ENCODE peak calls at places on chromosomes 13 and 19, in four cellular contexts. Q is fibroblast of lung, R is WERI-Rb-1, T is GM23338. K is an unnamed sample.

GRCh38 chr13:113086991-113087922 is 18.3 kb upstream of the F7 start:
- DNase-seq in Q (no peak), R (no peak), T (no peak), K (no peak)

GRCh38 chr19:36051236-36051635 is 2.8 kb downstream of the THAP8 start:
- DNase-seq in Q (no peak), R (peak), T (peak), K (no peak)

GRCh38 chr19:46787040-46787330 is 1.4 kb downstream of the SLC1A5 start:
- DNase-seq in Q (no peak), R (no peak), T (no peak), K (no peak)

GRCh38 chr19:50794074-50794777 is 4.0 kb downstream of the ACP4 start:
- DNase-seq in Q (no peak), R (peak), T (no peak), K (no peak)

GRCh38 chr19:51000981-51001380 is 423 bp downstream of the KLK8 start:
- DNase-seq in Q (no peak), R (no peak), T (peak), K (no peak)

GRCh38 chr13:60754211-60754610 is 357.2 kb downstream of the TDRD3 start:
- DNase-seq in Q (no peak), R (no peak), T (peak), K (no peak)

GRCh38 chr13:32060319-32060924 is 28.8 kb downstream of the FRY start:
- DNase-seq in Q (peak), R (peak), T (no peak), K (no peak)

GRCh38 chr19:50723735-50724521 is 764 bp downstream of the CLEC11A start:
- DNase-seq in Q (no peak), R (no peak), T (no peak), K (no peak)

GRCh38 chr13:44300895-44301638 is 72.6 kb upstream of the SERP2 start:
- DNase-seq in Q (peak), R (no peak), T (no peak), K (peak)

GRCh38 chr19:52331757-52332156 is 4.3 kb upstream of the ZNF610 start:
- DNase-seq in Q (peak), R (no peak), T (no peak), K (no peak)

GRCh38 chr13:41411536-41411935 is 45.8 kb upstream of the RGCC start:
- DNase-seq in Q (peak), R (peak), T (peak), K (no peak)

GRCh38 chr13:94186470-94186869 is 293.0 kb downstream of the DCT start:
- DNase-seq in Q (no peak), R (no peak), T (no peak), K (no peak)

GRCh38 chr13:36979361-36980040 is 19.6 kb downstream of the ALG5 start:
- DNase-seq in Q (peak), R (no peak), T (no peak), K (no peak)

GRCh38 chr19:18704054-18704453 is 20.6 kb downstream of the CRTC1 start:
- DNase-seq in Q (no peak), R (no peak), T (no peak), K (no peak)

GRCh38 chr19:47284324-47284899 is 9.7 kb downstream of the INAFM1 start:
- DNase-seq in Q (peak), R (peak), T (peak), K (no peak)

GRCh38 chr19:55698256-55698655 is 23.2 kb downstream of the EPN1 start:
- DNase-seq in Q (no peak), R (no peak), T (no peak), K (no peak)

GRCh38 chr19:18423258-18424020 is 4.2 kb downstream of the SSBP4 start:
- DNase-seq in Q (no peak), R (no peak), T (no peak), K (peak)

DNA sequence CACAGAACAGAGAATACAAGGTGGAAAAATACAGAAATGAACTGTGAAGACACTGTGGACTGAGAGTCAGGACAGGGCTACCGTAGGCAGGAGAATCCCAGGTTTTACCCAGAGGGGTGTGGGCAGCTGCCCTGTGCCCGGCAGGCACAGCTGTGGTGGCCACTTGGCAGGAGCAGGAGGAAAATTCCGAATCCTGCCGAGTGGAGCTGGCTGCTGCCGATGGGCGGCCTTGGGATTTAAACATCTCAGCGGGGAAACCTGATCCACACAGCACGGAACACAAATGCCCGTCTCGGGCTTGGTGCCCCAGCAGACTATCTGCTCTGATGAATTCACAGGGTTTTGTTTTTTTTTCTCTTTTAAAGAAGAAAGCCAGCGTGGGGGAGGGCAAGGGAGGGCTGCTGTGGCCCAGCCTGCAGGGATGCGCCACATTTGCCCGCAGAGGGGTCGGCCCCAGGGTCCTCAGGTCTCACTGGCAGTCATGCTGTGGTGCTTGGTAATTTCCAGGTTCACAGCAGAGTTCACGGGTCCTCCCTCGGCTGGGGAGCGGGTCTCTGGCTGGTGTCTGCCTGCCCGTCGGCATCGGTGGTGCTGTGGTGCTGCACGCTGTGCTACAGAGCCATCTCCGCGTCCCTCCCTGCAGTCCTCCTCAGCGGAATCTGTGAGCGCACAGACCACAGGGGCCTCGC is 28.0 kb downstream of the MPND start:
- DNase-seq in Q (no peak), R (no peak), T (no peak), K (no peak)
- H3K4me3 ChIP-seq in Q (no peak), R (no peak), T (no peak), K (no peak)

DNA sequence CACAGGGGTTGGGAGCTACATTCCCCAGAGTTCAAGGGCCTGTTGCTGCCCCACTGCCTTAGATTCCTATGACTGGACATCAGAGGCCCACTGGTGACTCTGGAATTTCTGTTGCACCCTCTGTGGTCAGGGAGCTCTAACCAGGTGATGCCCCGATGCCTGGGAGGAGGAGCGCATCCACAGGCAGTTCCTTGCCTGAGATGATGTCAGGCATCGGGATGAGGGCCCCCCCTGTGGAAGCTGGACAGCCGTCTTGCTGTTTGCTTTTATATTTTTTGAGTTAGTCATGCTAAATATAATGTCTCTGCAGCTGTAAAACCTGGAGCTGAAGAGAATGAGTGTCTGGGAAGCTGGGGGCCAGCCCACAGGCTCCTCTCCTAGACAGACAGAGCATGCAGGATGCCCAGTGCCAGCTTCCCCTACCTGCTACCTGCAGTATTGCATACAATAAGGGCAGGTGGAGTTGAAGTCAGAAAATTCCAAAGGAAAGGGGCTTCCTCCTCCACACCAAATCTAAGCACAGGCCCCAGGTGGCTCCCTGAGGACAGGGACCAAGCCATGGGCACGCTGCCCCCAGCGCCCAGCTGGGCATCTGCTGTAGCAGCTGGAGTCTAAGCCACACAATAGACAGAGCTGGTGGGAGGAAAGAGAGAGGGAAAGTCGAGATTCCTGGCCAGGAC is 16.2 kb downstream of the COL4A2 start:
- DNase-seq in Q (peak), R (no peak), T (peak), K (peak)
- H3K27ac ChIP-seq in Q (peak), R (no peak), T (no peak), K (peak)

GRCh38 chr13:105817498-105817897 is 718.0 kb downstream of the EFNB2 start:
- DNase-seq in Q (no peak), R (no peak), T (no peak), K (no peak)
- H3K4me3 ChIP-seq in Q (no peak), R (no peak), T (no peak), K (no peak)

GRCh38 chr13:77697208-77698103 is at the start of gene SLAIN1:
- DNase-seq in Q (peak), R (peak), T (peak), K (peak)

GRCh38 chr13:77696863-77697207 is 652 bp upstream of the SLAIN1 start:
- DNase-seq in Q (no peak), R (no peak), T (no peak), K (no peak)

GRCh38 chr13:77698211-77699058 is 948 bp downstream of the SLAIN1 start:
- DNase-seq in Q (peak), R (peak), T (peak), K (no peak)

GRCh38 chr13:77701305-77701704 is 3.8 kb downstream of the SLAIN1 start:
- DNase-seq in Q (no peak), R (no peak), T (no peak), K (no peak)

DNA sequence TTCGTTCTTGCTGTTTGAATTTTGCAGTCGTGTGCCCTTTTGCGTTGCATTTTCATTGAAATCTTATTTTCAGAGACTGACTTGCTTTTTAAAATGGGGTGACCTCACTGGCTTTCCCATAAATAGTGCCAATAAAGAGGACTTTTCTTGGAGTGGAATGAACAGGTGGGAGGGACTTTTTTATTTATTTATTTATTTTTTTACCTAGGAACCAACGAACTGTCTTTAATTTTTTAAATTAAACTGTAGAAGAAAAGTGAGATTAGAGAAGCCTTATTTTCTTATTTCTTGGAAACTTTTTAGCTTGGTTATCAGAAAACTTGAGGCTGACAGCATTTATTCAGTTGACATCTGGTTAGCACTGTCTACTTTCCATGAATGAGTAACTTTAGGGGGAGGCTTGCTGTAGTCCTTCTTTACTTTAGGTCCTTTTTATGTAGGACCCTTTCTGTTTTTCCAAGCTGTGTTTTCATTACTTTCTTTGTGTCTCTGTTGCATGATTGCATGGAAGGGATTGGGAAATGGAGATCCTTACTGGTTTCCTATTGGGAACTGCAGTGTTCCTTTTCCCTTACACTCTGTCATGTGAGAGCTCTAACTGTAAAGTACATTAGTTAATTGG is 1.7 kb downstream of the SLAIN1 start:
- DNase-seq in Q (no peak), R (no peak), T (no peak), K (no peak)
- H3K27ac ChIP-seq in Q (no peak), R (peak), T (no peak), K (no peak)

GRCh38 chr13:27263438-27263837 is 7.2 kb upstream of the RASL11A start:
- DNase-seq in Q (no peak), R (no peak), T (no peak), K (no peak)

GRCh38 chr13:27262546-27262945 is 8.1 kb upstream of the RASL11A start:
- DNase-seq in Q (no peak), R (no peak), T (no peak), K (no peak)

GRCh38 chr13:27259831-27260230 is 8.5 kb downstream of the RPL21 start:
- DNase-seq in Q (no peak), R (no peak), T (no peak), K (no peak)

GRCh38 chr13:27258637-27259377 is 7.4 kb downstream of the RPL21 start:
- DNase-seq in Q (no peak), R (no peak), T (no peak), K (no peak)

GRCh38 chr13:27261376-27261775 is 9.3 kb upstream of the RASL11A start:
- DNase-seq in Q (no peak), R (no peak), T (no peak), K (no peak)
- H3K4me3 ChIP-seq in Q (no peak), R (no peak), T (no peak), K (no peak)

DNA sequence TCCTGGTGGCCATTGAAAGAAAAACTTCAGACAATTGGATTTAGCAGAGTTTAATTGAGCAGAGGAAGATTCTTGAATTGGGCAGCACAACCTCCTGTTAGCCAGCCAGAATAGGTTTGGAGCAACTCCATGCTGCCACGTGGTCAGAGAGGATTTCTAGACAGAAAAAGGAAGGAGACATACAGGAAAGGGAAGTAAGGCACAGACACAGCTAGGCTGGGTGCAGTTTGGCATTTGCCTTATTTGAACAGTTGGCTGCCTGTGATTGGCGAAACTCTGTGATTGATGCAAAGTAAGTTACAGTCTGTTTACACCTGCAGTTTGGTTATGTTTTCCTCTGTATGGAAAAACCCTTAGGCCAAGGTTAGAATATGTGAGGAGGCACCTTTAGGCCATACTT is 85.8 kb upstream of the SPATA13 start:
- DNase-seq in Q (no peak), R (no peak), T (no peak), K (no peak)
- H3K27ac ChIP-seq in Q (no peak), R (no peak), T (no peak), K (peak)

GRCh38 chr19:7516281-7516862 is 469 bp downstream of the ZNF358 start:
- DNase-seq in Q (no peak), R (no peak), T (peak), K (no peak)

GRCh38 chr19:7513809-7514642 is 1.9 kb upstream of the ZNF358 start:
- DNase-seq in Q (no peak), R (no peak), T (no peak), K (no peak)

GRCh38 chr19:7515471-7516226 is at the start of gene ZNF358:
- DNase-seq in Q (peak), R (peak), T (peak), K (peak)

GRCh38 chr19:7516878-7517277 is 975 bp downstream of the ZNF358 start:
- DNase-seq in Q (no peak), R (no peak), T (no peak), K (no peak)

DNA sequence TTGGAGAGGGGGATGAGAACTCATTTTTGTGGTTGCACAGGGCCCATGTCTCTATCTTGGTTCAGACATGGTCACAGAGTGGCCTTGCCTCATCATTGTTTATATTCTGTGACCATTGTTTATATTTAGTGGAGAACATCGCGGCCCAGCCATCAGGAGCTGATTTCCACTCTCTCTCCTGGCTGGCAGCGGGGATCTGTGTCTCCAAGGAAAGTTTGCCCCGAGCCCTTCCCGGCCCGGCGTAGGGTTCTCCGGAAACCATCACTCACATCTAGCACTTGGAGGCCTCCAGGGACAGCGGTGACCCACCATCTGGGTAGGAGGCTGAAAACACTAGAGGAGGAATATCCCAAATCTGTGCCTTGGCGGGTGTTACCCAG is 822 bp upstream of the ZNF358 start:
- DNase-seq in Q (peak), R (no peak), T (no peak), K (peak)
- H3K4me3 ChIP-seq in Q (peak), R (no peak), T (peak), K (peak)

DNA sequence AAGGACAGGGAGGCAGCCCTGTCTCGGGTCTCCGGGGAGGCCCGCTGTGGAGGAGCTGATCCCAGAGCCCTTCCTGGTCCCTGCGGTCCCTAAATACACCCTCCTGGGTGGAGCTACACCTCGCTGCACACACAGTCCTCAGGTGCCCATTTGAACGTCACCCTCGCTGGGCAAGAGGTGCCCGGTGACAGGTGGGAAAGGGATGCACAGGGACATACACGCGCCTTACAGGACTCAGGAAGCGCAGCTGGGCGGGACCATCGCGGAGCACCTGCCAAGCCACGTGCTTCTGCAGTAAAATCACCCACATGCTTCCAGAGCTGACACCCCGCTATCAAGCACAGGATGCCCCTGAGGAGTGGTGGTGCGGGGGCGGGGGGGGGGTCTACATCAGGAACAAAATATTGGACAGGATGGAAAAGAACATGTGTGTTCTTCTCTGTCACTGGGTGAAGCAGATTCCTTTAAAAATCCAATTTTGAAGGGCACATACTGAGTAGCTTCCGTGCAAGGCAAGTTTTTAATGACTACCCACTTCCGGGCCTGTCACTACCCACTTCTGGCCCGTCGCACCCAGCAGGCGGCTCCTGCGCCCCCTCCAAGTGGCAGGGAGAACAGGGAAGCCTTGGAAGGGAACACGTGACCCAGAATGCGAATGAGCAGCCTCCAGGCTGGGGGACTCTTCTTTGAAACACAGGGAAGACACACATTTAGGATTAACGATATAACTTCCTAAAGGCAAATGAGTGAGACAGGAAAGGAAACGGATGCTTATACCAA is 78.9 kb downstream of the COL4A1 start:
- DNase-seq in Q (no peak), R (no peak), T (no peak), K (peak)
- H3K27ac ChIP-seq in Q (peak), R (no peak), T (no peak), K (peak)

GRCh38 chr19:41564515-41565383 is 11.2 kb upstream of the CEACAM21 start:
- DNase-seq in Q (no peak), R (peak), T (peak), K (peak)
- H3K4me3 ChIP-seq in Q (no peak), R (peak), T (peak), K (peak)

K was measured in coronary artery.